ENCODE peak calls at places on chromosomes 4 and X, in seven cellular contexts. J is left ventricle myocardium inferior; F is T-cell; R is stimulated activated CD4-positive, alpha-beta T cell treated with anti-CD3 and anti-CD28 coated beads, Interleukin-15, amount 100 ng/mL, for 24 hours; B is AG09319; N is stimulated activated CD8-positive, alpha-beta memory T cell treated with anti-CD3 and anti-CD28 coated beads, Interleukin-15, amount 100 ng/mL, for 48 hours; W is thyroid gland. H is an unnamed sample.

GRCh38 chr4:152229782-152230289 is 306.1 kb downstream of the FBXW7 start:
- DNase-seq in J (no peak), F (no peak), R (no peak), B (no peak), N (no peak), W (no peak), H (no peak)

GRCh38 chr4:2281575-2282343 is 19.9 kb upstream of the MXD4 start:
- DNase-seq in J (no peak), F (peak; percentile 96), R (peak; percentile 54), B (no peak), N (peak; percentile 40), W (no peak), H (peak; percentile 96)

GRCh38 chr4:67608047-67608446 is 49.5 kb downstream of the STAP1 start:
- DNase-seq in J (no peak), F (no peak), R (no peak), B (no peak), N (no peak), W (no peak), H (peak; percentile 60)

GRCh38 chr4:23957465-23957864 is 67.6 kb upstream of the PPARGC1A start:
- DNase-seq in J (no peak), F (no peak), R (no peak), B (no peak), N (no peak), W (no peak), H (no peak)

GRCh38 chrX:135345328-135345645 is 36.0 kb downstream of the ETDC start:
- DNase-seq in J (peak; percentile 45), F (no peak), R (no peak), B (no peak), N (no peak), W (peak; percentile 43), H (no peak)

GRCh38 chr4:98656443-98656842 is 2.0 kb downstream of the TSPAN5 start:
- DNase-seq in J (no peak), F (no peak), R (no peak), B (no peak), N (no peak), W (no peak), H (no peak)

GRCh38 chr4:101355767-101356702 is 8.7 kb upstream of the PPP3CA start:
- DNase-seq in J (no peak), F (no peak), R (no peak), B (peak; percentile 70), N (no peak), W (no peak), H (no peak)

GRCh38 chr4:71559957-71560541 is 221.2 kb downstream of the SLC4A4 start:
- DNase-seq in J (no peak), F (no peak), R (no peak), B (no peak), N (no peak), W (no peak), H (no peak)

GRCh38 chrX:22141061-22141460 is 108.9 kb downstream of the PHEX start:
- DNase-seq in J (no peak), F (no peak), R (no peak), B (no peak), N (no peak), W (no peak), H (no peak)

GRCh38 chr4:6771229-6771671 is 11.3 kb upstream of the KIAA0232 start:
- DNase-seq in J (peak; percentile 78), F (no peak), R (no peak), B (no peak), N (no peak), W (peak; percentile 91), H (no peak)

GRCh38 chrX:150848914-150849365 is 49.5 kb downstream of the CD99L2 start:
- DNase-seq in J (no peak), F (no peak), R (no peak), B (no peak), N (no peak), W (no peak), H (no peak)

GRCh38 chrX:78199851-78200250 is 60.4 kb upstream of the TAF9B start:
- DNase-seq in J (no peak), F (no peak), R (peak; percentile 2), B (no peak), N (no peak), W (no peak), H (no peak)

GRCh38 chrX:40244980-40245379 is 147.2 kb upstream of the BCOR start:
- DNase-seq in J (no peak), F (no peak), R (peak; percentile 3), B (no peak), N (no peak), W (no peak), H (no peak)

GRCh38 chr4:106985830-106986229 is 50.3 kb downstream of the DKK2 start:
- DNase-seq in J (no peak), F (no peak), R (no peak), B (no peak), N (no peak), W (no peak), H (no peak)

GRCh38 chrX:153688900-153689590 is 1.3 kb downstream of the SLC6A8 start:
- DNase-seq in J (peak; percentile 50), F (no peak), R (no peak), B (peak; percentile 10), N (no peak), W (peak; percentile 39), H (no peak)

GRCh38 chrX:103215768-103216085 is 819 bp downstream of the BEX4 start:
- DNase-seq in J (no peak), F (no peak), R (no peak), B (no peak), N (no peak), W (peak; percentile 47), H (no peak)

GRCh38 chr4:139933541-139933940 is 220.4 kb downstream of the MAML3 start:
- DNase-seq in J (no peak), F (no peak), R (no peak), B (no peak), N (no peak), W (no peak), H (no peak)

GRCh38 chrX:120517936-120518335 is 42.8 kb downstream of the CUL4B start:
- DNase-seq in J (no peak), F (no peak), R (no peak), B (peak; percentile 15), N (no peak), W (no peak), H (no peak)

GRCh38 chrX:11553594-11553993 is 112.1 kb downstream of the ARHGAP6 start:
- DNase-seq in J (no peak), F (no peak), R (no peak), B (no peak), N (no peak), W (no peak), H (no peak)

GRCh38 chr4:83364312-83364711 is 29.7 kb upstream of the HPSE start:
- DNase-seq in J (no peak), F (no peak), R (no peak), B (no peak), N (no peak), W (no peak), H (no peak)

GRCh38 chrX:47992669-47993068 is 11.1 kb downstream of the ZNF182 start:
- DNase-seq in J (no peak), F (no peak), R (no peak), B (no peak), N (no peak), W (no peak), H (no peak)

GRCh38 chr4:182449186-182449880 is 206.1 kb downstream of the TENM3 start:
- DNase-seq in J (no peak), F (no peak), R (no peak), B (no peak), N (no peak), W (no peak), H (no peak)

GRCh38 chrX:41184312-41184711 is 99.1 kb downstream of the USP9X start:
- DNase-seq in J (no peak), F (no peak), R (no peak), B (no peak), N (no peak), W (no peak), H (no peak)

GRCh38 chr4:40307627-40308497 is 27.3 kb upstream of the CHRNA9 start:
- DNase-seq in J (peak; percentile 18), F (peak; percentile 62), R (peak; percentile 74), B (no peak), N (peak; percentile 56), W (no peak), H (peak; percentile 63)

GRCh38 chrX:18888281-18888680 is 95.6 kb downstream of the PHKA2 start:
- DNase-seq in J (no peak), F (no peak), R (no peak), B (no peak), N (no peak), W (no peak), H (no peak)

GRCh38 chrX:155188786-155189185 is 27.5 kb upstream of the VBP1 start:
- DNase-seq in J (no peak), F (peak; percentile 10), R (peak; percentile 1), B (no peak), N (no peak), W (no peak), H (no peak)

GRCh38 chr4:131258361-131258760 is 1890.7 kb upstream of the PCDH10 start:
- DNase-seq in J (no peak), F (no peak), R (no peak), B (no peak), N (no peak), W (no peak), H (no peak)

GRCh38 chr4:1216869-1217294 is 32.0 kb downstream of the CTBP1 start:
- DNase-seq in J (no peak), F (peak; percentile 68), R (peak; percentile 79), B (no peak), N (peak; percentile 64), W (no peak), H (peak; percentile 62)

GRCh38 chr4:38533024-38533556 is 130.9 kb upstream of the KLF3 start:
- DNase-seq in J (no peak), F (no peak), R (no peak), B (no peak), N (no peak), W (no peak), H (no peak)

GRCh38 chr4:15515106-15515505 is 45.4 kb downstream of the CC2D2A start:
- DNase-seq in J (no peak), F (no peak), R (no peak), B (no peak), N (no peak), W (no peak), H (no peak)